ENCODE peak calls at places on chromosomes 13 and 19, in six cellular contexts. C is pancreas; P is tibial artery; K is CD4-positive, alpha-beta T cell; U is CD4-positive, CD25-positive, alpha-beta regulatory T cell; B is left lung. V is an unnamed sample.
A peak's percentile ranks its signal among the peaks of the same experiment; 100 is the strongest.

GRCh38 chr13:36599641-36600040 is 74.2 kb upstream of the SERTM1 start:
- DNase-seq in U (no peak), P (no peak), C (no peak), B (no peak), K (no peak), V (no peak)

GRCh38 chr19:18771328-18772242 is 19.5 kb downstream of the COMP start:
- DNase-seq in B (no peak), P (no peak), U (no peak), C (no peak), K (no peak), V (no peak)

GRCh38 chr19:1676351-1677266 is 24.2 kb upstream of the TCF3 start:
- DNase-seq in C (no peak), K (no peak), P (no peak), U (no peak), B (no peak), V (no peak)

GRCh38 chr13:33794576-33794975 is 23.4 kb upstream of the RFC3 start:
- DNase-seq in B (no peak), C (no peak), K (no peak), P (no peak), U (no peak), V (no peak)

GRCh38 chr13:76934671-76935070 is 13.6 kb upstream of the ACOD1 start:
- DNase-seq in B (no peak), C (no peak), K (no peak), U (no peak), P (no peak), V (no peak)

GRCh38 chr19:8611391-8611883 is 922 bp upstream of the ADAMTS10 start:
- DNase-seq in K (no peak), C (no peak), P (peak; percentile 45), U (peak; percentile 27), B (peak; percentile 71), V (no peak)

GRCh38 chr13:98291658-98292057 is 114.6 kb upstream of the RNF113B start:
- DNase-seq in B (no peak), U (no peak), P (no peak), K (no peak), C (peak; percentile 32), V (no peak)

GRCh38 chr19:43464089-43464775 is 1.2 kb downstream of the LYPD3 start:
- DNase-seq in K (peak; percentile 68), B (peak; percentile 90), C (peak; percentile 48), P (peak; percentile 83), U (no peak), V (peak; percentile 89)

GRCh38 chr13:79776538-79776937 is 295.6 kb downstream of the NDFIP2 start:
- DNase-seq in P (no peak), U (no peak), C (no peak), K (no peak), B (no peak), V (no peak)

GRCh38 chr13:113288880-113289279 is 8.2 kb upstream of the LAMP1 start:
- DNase-seq in P (no peak), K (no peak), C (no peak), B (no peak), U (no peak), V (no peak)

GRCh38 chr13:41919741-41920487 is 41.0 kb downstream of the VWA8 start:
- DNase-seq in U (no peak), K (no peak), P (no peak), B (no peak), C (no peak), V (no peak)

GRCh38 chr13:36454962-36455361 is 22.7 kb downstream of the CCNA1 start:
- DNase-seq in P (no peak), U (no peak), C (no peak), B (no peak), K (no peak), V (no peak)

GRCh38 chr19:47049307-47049700 is 880 bp upstream of the TMEM160 start:
- DNase-seq in K (no peak), C (no peak), U (no peak), B (no peak), P (no peak), V (no peak)

GRCh38 chr13:113579686-113580085 is 4.9 kb upstream of the TFDP1 start:
- DNase-seq in C (no peak), U (no peak), P (no peak), K (no peak), B (no peak), V (no peak)

GRCh38 chr13:46468570-46468969 is 81.5 kb upstream of the RUBCNL start:
- DNase-seq in B (no peak), P (no peak), K (no peak), U (no peak), C (no peak), V (no peak)

GRCh38 chr13:32736648-32737047 is 150.4 kb downstream of the PDS5B start:
- DNase-seq in K (no peak), B (no peak), U (peak; percentile 46), P (no peak), C (no peak), V (no peak)

GRCh38 chr13:37597477-37597876 is 1.1 kb downstream of the POSTN start:
- DNase-seq in U (no peak), B (no peak), C (no peak), K (no peak), P (no peak), V (no peak)

GRCh38 chr19:42021185-42021584 is 27.2 kb upstream of the ATP1A3 start:
- DNase-seq in P (no peak), U (no peak), C (no peak), B (no peak), K (no peak), V (no peak)

GRCh38 chr19:47798904-47799266 is 5.5 kb downstream of the TPRX1 start:
- DNase-seq in P (no peak), K (no peak), C (no peak), B (no peak), U (no peak), V (no peak)

GRCh38 chr13:110575322-110576069 is 14.0 kb upstream of the RAB20 start:
- DNase-seq in U (peak; percentile 15), P (no peak), C (no peak), K (no peak), B (no peak), V (peak; percentile 60)

GRCh38 chr13:42696191-42696590 is 85.2 kb upstream of the FAM216B start:
- DNase-seq in C (no peak), U (no peak), B (no peak), P (no peak), K (no peak), V (no peak)

GRCh38 chr19:58346961-58347929 is 6.0 kb downstream of the A1BG start:
- DNase-seq in K (peak; percentile 33), U (peak; percentile 73), B (peak; percentile 89), P (peak; percentile 38), C (no peak), V (peak; percentile 88)

GRCh38 chr19:33868821-33869412 is 72.2 kb downstream of the KCTD15 start:
- DNase-seq in B (no peak), P (no peak), U (no peak), K (no peak), C (peak; percentile 29), V (no peak)

GRCh38 chr19:50292216-50292827 is 36.9 kb downstream of the KCNC3 start:
- DNase-seq in K (no peak), C (no peak), U (no peak), B (no peak), P (no peak), V (no peak)

GRCh38 chr19:50290011-50290410 is 39.2 kb downstream of the KCNC3 start:
- DNase-seq in B (no peak), C (no peak), U (no peak), K (no peak), P (no peak), V (no peak)

GRCh38 chr19:50290775-50291174 is 38.4 kb downstream of the KCNC3 start:
- DNase-seq in U (no peak), K (no peak), B (no peak), P (no peak), C (no peak), V (no peak)

GRCh38 chr19:50288954-50289353 is 40.2 kb downstream of the KCNC3 start:
- DNase-seq in C (no peak), P (no peak), U (no peak), B (no peak), K (no peak), V (no peak)

GRCh38 chr19:50293263-50294004 is 35.7 kb downstream of the KCNC3 start:
- DNase-seq in B (no peak), U (no peak), P (no peak), C (no peak), K (no peak), V (no peak)
- H3K9me3 ChIP-seq in B (no peaks in the 10 kb centered on the region), U (no peaks in the 10 kb centered on the region), P (peaks cover 7% of the 10 kb centered on the region), C (no peaks in the 10 kb centered on the region), K (no peaks in the 10 kb centered on the region), V (no peaks in the 10 kb centered on the region)

GRCh38 chr19:50301607-50301971 is 27.6 kb downstream of the KCNC3 start:
- DNase-seq in K (no peak), C (no peak), P (no peak), U (no peak), B (peak; percentile 51), V (no peak)
- H3K9me3 ChIP-seq in K (peaks cover 8% of the 10 kb centered on the region), C (no peaks in the 10 kb centered on the region), P (peaks cover 5% of the 10 kb centered on the region), U (no peaks in the 10 kb centered on the region), B (no peaks in the 10 kb centered on the region), V (no peaks in the 10 kb centered on the region)

GRCh38 chr13:24116103-24116502 is 44.4 kb upstream of the SPATA13 start:
- DNase-seq in P (no peak), B (no peak), U (no peak), K (no peak), C (no peak), V (no peak)

GRCh38 chr13:24108615-24108965 is 51.9 kb upstream of the SPATA13 start:
- DNase-seq in K (no peak), P (no peak), B (no peak), U (no peak), C (no peak), V (no peak)

GRCh38 chr13:24110011-24110410 is 50.5 kb upstream of the SPATA13 start:
- DNase-seq in B (no peak), U (no peak), C (no peak), K (no peak), P (no peak), V (no peak)

GRCh38 chr13:24115671-24116070 is 44.8 kb upstream of the SPATA13 start:
- DNase-seq in B (no peak), C (no peak), K (no peak), P (no peak), U (no peak), V (no peak)

DNA sequence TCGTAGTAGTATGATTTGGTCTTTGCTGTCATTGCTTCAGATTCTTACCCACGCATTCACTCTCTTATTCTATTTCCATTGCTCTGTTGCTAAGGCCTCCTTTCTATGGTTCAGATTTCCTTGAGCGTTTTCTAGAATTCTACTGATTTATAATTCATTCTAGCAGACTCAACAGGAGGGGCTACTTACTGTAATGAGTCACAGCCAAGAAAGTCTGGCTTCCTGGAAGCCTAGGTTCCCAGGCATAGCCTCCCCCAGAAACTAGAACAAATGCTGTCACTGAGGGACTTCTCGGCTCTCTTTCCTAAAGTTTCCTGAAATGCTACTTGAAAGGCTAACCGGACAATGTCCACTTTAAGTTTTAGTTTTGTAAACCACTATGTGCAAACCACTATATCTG is 47.7 kb upstream of the SPATA13 start:
- DNase-seq in K (no peak), U (no peak), C (no peak), P (no peak), B (no peak), V (no peak)
- H3K9me3 ChIP-seq in K (no peaks in the 10 kb centered on the region), U (no peaks in the 10 kb centered on the region), C (no peaks in the 10 kb centered on the region), P (no peaks in the 10 kb centered on the region), B (no peaks in the 10 kb centered on the region), V (no peaks in the 10 kb centered on the region)

DNA sequence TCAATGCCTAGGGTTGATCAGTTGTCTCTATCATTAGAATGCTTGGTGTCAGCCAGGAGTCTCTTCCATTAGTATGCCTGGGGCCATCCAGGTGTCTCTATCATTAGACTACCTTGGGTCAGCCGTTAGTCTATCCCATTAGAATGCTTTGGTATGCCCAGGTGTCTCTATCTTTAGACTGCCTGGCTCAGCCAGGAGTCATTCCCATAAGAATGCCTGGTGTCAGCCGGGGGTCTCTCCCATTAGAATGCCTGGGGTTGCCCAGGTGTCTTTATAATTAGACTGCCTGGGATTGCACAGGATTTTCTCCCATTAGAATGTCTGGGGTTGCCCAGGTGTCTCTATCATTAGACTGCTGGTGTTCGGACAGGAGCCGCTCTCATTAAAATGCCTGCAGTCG is 1442.9 kb downstream of the UQCRFS1 start:
- DNase-seq in K (no peak), U (no peak), P (no peak), B (no peak), C (no peak), V (no peak)
- H3K9me3 ChIP-seq in K (peaks cover 94% of the 10 kb centered on the region), U (peaks cover 73% of the 10 kb centered on the region), P (peaks cover 78% of the 10 kb centered on the region), B (peaks cover 99% of the 10 kb centered on the region), C (no peaks in the 10 kb centered on the region), V (peaks cover 14% of the 10 kb centered on the region)

V was measured in Peyer's patch.